ENCODE peak calls at places on chromosomes 1 and 21, in four cellular contexts. Z is IMR-90, X is H9, H is H1. G is an unnamed sample.

GRCh38 chr1:85275701-85276289 is 637 bp downstream of the BCL10 start:
- DNase-seq in Z (peak), X (no peak), H (peak), G (no peak)

GRCh38 chr1:157878059-157878458 is 36.5 kb upstream of the CD5L start:
- DNase-seq in Z (peak), H (no peak), X (peak), G (peak)

GRCh38 chr1:31795801-31796621 is 19.8 kb downstream of the SPOCD1 start:
- DNase-seq in Z (peak), H (no peak), X (no peak), G (no peak)

GRCh38 chr1:116067564-116067887 is 43.7 kb upstream of the MAB21L3 start:
- DNase-seq in Z (peak), H (no peak), X (no peak), G (peak)

GRCh38 chr1:232982238-232982944 is 32.0 kb downstream of the NTPCR start:
- DNase-seq in Z (peak), H (no peak), X (no peak), G (no peak)

GRCh38 chr1:70140894-70141293 is 64.5 kb downstream of the LRRC40 start:
- DNase-seq in X (no peak), H (no peak), Z (peak), G (peak)

GRCh38 chr1:56639210-56639609 is 5.9 kb upstream of the PRKAA2 start:
- DNase-seq in X (no peak), H (no peak), Z (no peak), G (no peak)

GRCh38 chr1:4796999-4797375 is 142.6 kb downstream of the AJAP1 start:
- DNase-seq in H (no peak), Z (no peak), X (no peak), G (no peak)

GRCh38 chr1:218426343-218426657 is 81.2 kb downstream of the TGFB2 start:
- DNase-seq in X (no peak), Z (peak), H (no peak), G (no peak)

GRCh38 chr1:63317007-63317813 is 5.2 kb upstream of the FOXD3 start:
- DNase-seq in Z (peak), H (peak), X (peak), G (peak)

GRCh38 chr1:178057131-178057765 is 36.7 kb upstream of the RASAL2 start:
- DNase-seq in H (no peak), Z (no peak), X (no peak), G (peak)

GRCh38 chr1:231211005-231211857 is 29.8 kb upstream of the GNPAT start:
- DNase-seq in H (peak), X (peak), Z (peak), G (peak)

GRCh38 chr1:5720484-5720883 is 271.7 kb downstream of the NPHP4 start:
- DNase-seq in Z (no peak), X (no peak), H (no peak), G (no peak)

GRCh38 chr1:9652379-9653194 is 1.1 kb downstream of the PIK3CD start:
- DNase-seq in H (no peak), X (no peak), Z (peak), G (peak)

GRCh38 chr1:248696261-248696660 is 6.3 kb downstream of the OR14I1 start:
- DNase-seq in Z (no peak), X (no peak), H (no peak), G (no peak)

GRCh38 chr1:73356485-73356884 is 841.5 kb downstream of the LRRIQ3 start:
- DNase-seq in Z (no peak), H (no peak), X (no peak), G (no peak)

GRCh38 chr21:42578761-42579415 is 65.2 kb downstream of the SLC37A1 start:
- DNase-seq in H (no peak), Z (no peak), X (no peak), G (no peak)

GRCh38 chr1:76770979-76771378 is 96.3 kb upstream of the ST6GALNAC5 start:
- DNase-seq in Z (no peak), X (no peak), H (no peak), G (no peak)

GRCh38 chr21:33668620-33669019 is 26.3 kb downstream of the ITSN1 start:
- DNase-seq in X (no peak), Z (no peak), H (no peak), G (no peak)

DNA sequence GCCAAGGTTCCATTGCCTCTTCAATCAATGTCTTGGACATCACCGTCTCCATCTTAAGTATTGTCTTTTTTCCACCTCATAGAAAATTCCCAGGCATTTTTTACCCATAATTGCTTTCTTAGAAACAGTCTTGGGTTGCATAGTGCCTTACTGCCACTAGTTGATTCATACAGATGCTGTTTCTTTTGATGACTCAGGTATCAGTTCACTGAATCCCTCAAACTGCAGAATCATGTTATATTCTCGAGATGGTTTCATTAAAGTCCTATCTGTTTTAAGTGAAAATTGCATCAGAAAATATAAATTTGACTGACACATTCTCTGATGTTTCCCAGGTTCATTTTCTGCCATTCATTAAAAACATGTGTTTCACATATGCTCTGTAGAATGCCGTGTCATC is 1489.1 kb downstream of the BRINP3 start:
- DNase-seq in H (no peak), X (no peak), Z (peak), G (peak)
- H3K4me2 ChIP-seq in H (no peak), X (no peak), Z (no peak), G (no peak)

DNA sequence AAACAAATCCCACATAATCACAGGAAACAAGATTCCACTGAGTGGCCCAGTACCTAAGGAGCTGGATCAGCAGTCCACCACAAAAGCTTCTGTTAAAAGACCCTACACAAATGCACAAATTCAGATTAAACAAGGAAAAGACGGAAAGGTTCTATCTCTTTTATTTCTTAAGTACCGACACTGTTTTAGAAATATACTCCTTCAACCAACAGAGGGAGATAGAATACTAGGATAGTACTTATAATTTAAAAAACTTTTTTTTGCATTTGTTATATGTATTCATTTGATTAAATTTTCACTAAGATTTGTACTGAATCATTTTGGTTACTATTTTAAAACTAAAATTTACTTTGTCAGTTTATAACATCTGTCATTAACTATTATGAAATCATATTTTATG is 12.5 kb downstream of the CDC7 start:
- DNase-seq in Z (peak), X (no peak), H (no peak), G (no peak)
- H4K5ac ChIP-seq in Z (no peak), X (no peak), H (no peak), G (no peak)

DNA sequence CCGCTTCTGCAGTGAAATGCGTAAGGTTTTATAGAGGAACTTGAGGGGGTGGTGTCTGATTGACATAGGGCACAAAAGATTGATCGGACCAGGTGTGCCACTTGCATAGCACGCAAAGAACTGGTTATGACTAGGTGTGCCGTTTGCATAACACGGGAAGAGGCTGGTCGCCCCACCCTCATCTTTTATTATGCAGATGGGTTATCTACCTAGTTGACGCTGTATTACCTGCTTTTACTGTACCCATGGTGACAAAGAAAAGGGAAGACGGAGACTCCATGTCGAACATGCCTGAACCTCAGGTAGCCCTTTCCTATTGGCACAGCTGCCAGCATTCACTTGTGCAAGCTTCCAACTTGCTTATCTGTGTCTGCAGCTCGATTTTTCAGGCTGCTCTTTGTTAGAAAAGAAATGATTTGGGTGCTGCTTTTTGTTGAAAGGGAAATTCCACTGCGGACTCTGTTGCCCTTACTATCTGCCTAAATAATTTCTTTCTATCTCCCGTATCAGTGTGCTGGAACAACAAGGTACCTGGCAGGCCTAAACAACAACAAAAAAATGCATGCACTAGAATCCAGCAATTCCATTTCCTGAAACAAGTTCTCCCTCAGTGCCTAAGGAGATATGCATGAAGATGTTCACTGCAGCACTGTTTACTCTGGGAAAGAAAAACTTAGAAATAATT is 194.4 kb upstream of the KAZN start:
- DNase-seq in X (peak), H (no peak), Z (no peak), G (no peak)
- H3K4me2 ChIP-seq in X (no peak), H (peak), Z (no peak), G (no peak)

GRCh38 chr1:165543651-165544452 is at the start of gene LRRC52:
- DNase-seq in H (peak), X (peak), Z (no peak), G (peak)
- H4K5ac ChIP-seq in H (peak), X (no peak), Z (no peak), G (no peak)

DNA sequence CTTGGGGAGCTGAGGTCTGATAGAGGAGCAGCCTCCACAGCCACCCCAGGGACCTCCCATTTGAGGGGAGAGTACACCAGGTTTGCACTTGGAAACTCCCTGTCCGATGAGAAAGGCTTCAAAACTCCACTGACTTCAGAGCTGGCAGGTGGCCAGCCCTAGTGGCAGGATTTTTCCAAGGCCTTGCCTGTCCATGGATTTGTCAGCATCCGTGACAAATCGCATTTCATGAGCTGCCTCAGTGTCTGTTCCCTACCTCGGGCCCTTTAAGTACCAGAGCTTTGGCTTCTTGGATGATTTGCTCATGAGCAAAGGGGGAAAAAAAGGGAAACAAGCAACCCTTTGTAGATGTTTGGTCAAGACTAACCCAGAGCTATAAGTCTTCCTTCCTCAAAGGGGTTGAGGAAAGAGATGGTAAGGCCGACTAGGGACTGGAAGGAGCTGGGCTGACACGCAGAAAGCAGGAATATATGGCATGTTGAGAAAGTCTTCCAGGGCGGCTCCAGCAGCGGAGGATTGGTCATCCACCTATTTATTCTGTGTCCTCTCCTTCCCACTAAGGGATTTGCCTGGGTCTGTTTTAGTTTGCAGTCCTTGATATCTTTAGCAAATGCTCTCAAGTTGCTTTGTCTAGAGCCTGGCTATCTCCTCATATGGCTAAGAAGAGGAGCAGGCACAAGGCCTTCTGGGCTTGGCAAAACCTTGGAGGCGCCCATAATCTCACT is 2.7 kb upstream of the HSPG2 start:
- DNase-seq in X (no peak), H (no peak), Z (peak), G (no peak)
- H3K4me2 ChIP-seq in X (no peak), H (no peak), Z (peak), G (no peak)

DNA sequence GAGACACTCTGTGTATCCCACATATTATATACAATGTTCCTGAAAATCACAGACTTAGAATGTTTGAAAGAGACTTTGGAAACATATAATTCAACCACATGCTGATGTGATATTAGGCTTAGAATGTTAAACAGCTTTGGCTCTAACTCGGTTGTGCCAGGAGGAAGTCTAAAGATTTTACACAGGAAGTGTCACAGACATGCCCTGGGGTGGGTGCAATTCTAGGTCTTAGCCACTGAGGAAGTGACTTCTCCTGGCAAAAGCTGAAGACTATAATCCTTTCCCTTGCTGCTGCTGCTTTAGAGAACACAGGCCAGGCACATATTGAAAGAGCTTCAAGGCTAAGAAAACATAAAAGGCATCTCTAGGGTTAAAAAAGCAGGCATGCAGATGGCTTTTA is 51.0 kb downstream of the RPL5 start:
- DNase-seq in X (no peak), H (no peak), Z (no peak), G (peak)
- H4K5ac ChIP-seq in X (no peak), H (no peak), Z (no peak), G (no peak)

GRCh38 chr1:77779529-77780281 is at the start of gene MIGA1:
- DNase-seq in X (peak), Z (peak), H (peak), G (peak)

GRCh38 chr1:77783141-77783540 is 3.7 kb downstream of the MIGA1 start:
- DNase-seq in Z (no peak), X (no peak), H (no peak), G (no peak)

GRCh38 chr1:77776007-77776725 is 3.3 kb upstream of the MIGA1 start:
- DNase-seq in Z (peak), H (no peak), X (no peak), G (no peak)

DNA sequence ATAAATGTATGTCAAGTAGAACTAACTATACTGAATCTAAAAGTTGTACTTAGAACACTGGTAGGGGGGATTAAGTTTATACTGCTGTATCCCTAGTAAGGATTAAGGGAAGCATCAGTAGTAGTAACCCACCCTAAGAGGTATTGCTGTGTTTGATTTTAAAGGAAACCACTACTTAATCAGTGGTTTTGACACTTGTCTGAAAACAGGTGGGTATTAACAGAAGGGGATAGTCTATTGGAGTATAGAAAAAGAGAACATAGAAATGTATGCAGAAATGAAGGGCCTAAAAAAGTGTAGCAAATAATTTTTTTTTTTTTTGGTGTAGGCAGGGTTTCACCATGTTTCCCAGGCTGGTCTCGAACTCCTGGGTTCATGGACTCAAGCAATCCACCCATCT is 2.2 kb downstream of the MIGA1 start:
- DNase-seq in X (no peak), H (no peak), Z (no peak), G (no peak)
- H3K4me2 ChIP-seq in X (no peak), H (no peak), Z (no peak), G (no peak)

DNA sequence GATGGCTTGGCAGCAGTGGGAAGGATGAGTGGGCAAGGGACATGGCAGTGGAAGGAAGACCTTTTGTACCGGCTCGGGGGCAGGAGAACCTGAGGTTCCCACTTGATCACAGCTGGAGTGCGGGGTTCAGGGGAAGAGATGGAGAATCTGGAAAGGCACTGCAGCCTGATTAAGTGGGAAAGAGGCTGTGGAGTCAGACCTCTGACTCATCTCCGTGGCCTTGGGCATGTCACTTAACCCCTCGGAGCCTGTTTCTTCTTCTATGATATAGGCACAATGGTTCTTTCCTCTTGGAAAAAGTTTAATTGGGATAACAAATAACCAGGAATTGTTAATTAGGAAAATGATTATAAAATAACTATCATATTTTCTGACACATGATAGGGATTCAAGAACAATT is 13.1 kb upstream of the TMEM61 start:
- DNase-seq in X (no peak), Z (no peak), H (no peak), G (no peak)
- H4K5ac ChIP-seq in X (no peak), Z (no peak), H (no peak), G (no peak)

DNA sequence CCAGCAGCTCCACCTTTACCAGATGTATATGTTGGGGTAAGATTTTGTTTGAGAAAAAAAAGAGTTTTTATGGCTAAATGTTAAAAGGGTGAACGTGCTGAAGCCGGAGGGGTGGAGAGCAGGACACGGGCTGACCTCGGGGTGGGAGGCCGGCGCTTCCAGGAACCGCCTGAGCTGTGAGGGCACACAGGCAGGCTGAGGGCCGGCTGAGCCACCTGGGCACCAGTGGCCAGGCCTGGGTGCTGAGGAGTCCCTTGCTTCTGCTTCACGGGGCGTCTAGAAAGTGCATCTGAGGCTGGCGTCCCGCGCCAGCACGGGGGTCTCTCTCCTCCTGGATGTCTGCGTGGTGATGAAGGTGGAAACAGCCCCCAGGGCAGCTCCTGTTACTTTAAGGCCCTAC is 33.6 kb upstream of the ADARB1 start:
- DNase-seq in H (peak), X (no peak), Z (no peak), G (no peak)
- H3K4me2 ChIP-seq in H (no peak), X (no peak), Z (no peak), G (no peak)

GRCh38 chr1:162913345-162913744 is 52.4 kb upstream of the CCDC190 start:
- DNase-seq in Z (no peak), X (no peak), H (no peak), G (no peak)

GRCh38 chr1:162908236-162908635 is 47.3 kb upstream of the CCDC190 start:
- DNase-seq in X (no peak), Z (no peak), H (no peak), G (no peak)

GRCh38 chr1:162908780-162909179 is 47.8 kb upstream of the CCDC190 start:
- DNase-seq in Z (peak), X (no peak), H (no peak), G (no peak)

GRCh38 chr1:162912061-162912667 is 51.2 kb upstream of the CCDC190 start:
- DNase-seq in X (no peak), Z (no peak), H (no peak), G (no peak)

DNA sequence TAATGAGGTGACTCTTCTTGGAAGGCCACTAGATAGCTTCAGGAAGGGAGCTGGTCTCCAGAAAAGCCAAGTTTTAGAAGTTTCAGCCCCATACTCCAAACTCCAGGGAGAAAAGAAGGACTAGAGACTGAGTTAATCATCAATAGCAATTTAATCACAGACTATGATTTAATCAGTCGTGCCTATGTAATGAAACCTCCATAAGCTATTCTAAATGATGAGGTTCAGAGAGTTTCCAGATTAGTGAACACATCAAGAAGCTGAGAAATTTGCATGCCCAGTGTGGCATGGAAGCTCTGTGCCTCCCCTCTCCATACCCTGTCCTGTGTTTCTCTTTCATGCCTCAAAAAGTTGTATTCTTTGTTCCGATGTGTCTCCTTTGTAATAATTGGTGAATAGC is 49.2 kb upstream of the CCDC190 start:
- DNase-seq in X (no peak), H (no peak), Z (no peak), G (no peak)
- H4K5ac ChIP-seq in X (no peak), H (no peak), Z (no peak), G (no peak)